ENCODE peak calls at places on chromosomes 13 and 19, in four cellular contexts. N is fibroblast of lung, R is GM23248, I is astrocyte. W is an unnamed sample.

GRCh38 chr19:54255105-54255775 is 1.8 kb downstream of the LILRB5 start:
- DNase-seq in N (no peak), I (no peak), R (no peak), W (no peak)

GRCh38 chr13:82356667-82357066 is 1525.6 kb downstream of the SLITRK1 start:
- DNase-seq in R (peak), I (no peak), N (no peak), W (no peak)

GRCh38 chr19:1675633-1676350 is 23.4 kb upstream of the TCF3 start:
- DNase-seq in I (no peak), R (no peak), N (no peak), W (no peak)

GRCh38 chr19:21084343-21084742 is 2.3 kb downstream of the ZNF714 start:
- DNase-seq in R (peak), N (peak), I (peak), W (peak)

GRCh38 chr19:15418112-15418587 is 638 bp downstream of the AKAP8L start:
- DNase-seq in N (peak), R (peak), I (no peak), W (no peak)

GRCh38 chr13:29681859-29682258 is 86.4 kb upstream of the SLC7A1 start:
- DNase-seq in N (no peak), R (no peak), I (no peak), W (no peak)

GRCh38 chr13:22487932-22488331 is 692.8 kb upstream of the SGCG start:
- DNase-seq in I (no peak), R (peak), N (no peak), W (no peak)

GRCh38 chr13:23707674-23708073 is 137.5 kb downstream of the TNFRSF19 start:
- DNase-seq in R (peak), I (no peak), N (no peak), W (no peak)

GRCh38 chr13:31046711-31047279 is 114.3 kb downstream of the TEX26 start:
- DNase-seq in N (peak), R (peak), I (peak), W (no peak)

GRCh38 chr19:18871543-18871942 is 24.4 kb downstream of the CERS1 start:
- DNase-seq in R (no peak), I (no peak), N (no peak), W (no peak)

GRCh38 chr13:53200498-53201453 is 172.2 kb downstream of the OLFM4 start:
- DNase-seq in I (no peak), R (peak), N (peak), W (no peak)

GRCh38 chr19:3036119-3036794 is 7.2 kb upstream of the TLE2 start:
- DNase-seq in N (peak), I (peak), R (peak), W (peak)

GRCh38 chr13:42997381-42997780 is 5.3 kb upstream of the EPSTI1 start:
- DNase-seq in R (peak), N (peak), I (no peak), W (no peak)

GRCh38 chr13:108176685-108177274 is 38.6 kb downstream of the LIG4 start:
- DNase-seq in I (no peak), R (peak), N (no peak), W (no peak)

GRCh38 chr19:45477713-45478453 is 10.1 kb downstream of the FOSB start:
- DNase-seq in I (no peak), N (no peak), R (peak), W (peak)

GRCh38 chr19:16193466-16193865 is 4.2 kb upstream of the AP1M1 start:
- DNase-seq in N (no peak), I (no peak), R (no peak), W (no peak)

GRCh38 chr19:45142016-45142727 is 18.6 kb downstream of the NKPD1 start:
- DNase-seq in I (no peak), R (no peak), N (no peak), W (no peak)

GRCh38 chr19:33278023-33278402 is 24.3 kb downstream of the CEBPA start:
- DNase-seq in R (no peak), N (no peak), I (no peak), W (no peak)

GRCh38 chr19:51422053-51422448 is 4.6 kb upstream of the SIGLEC10 start:
- DNase-seq in I (peak), R (peak), N (peak), W (no peak)

GRCh38 chr19:47020132-47020805 is 632 bp downstream of the NPAS1 start:
- DNase-seq in R (peak), N (no peak), I (no peak), W (no peak)
- H3K9ac ChIP-seq in R (peak), N (no peak), I (no peak), W (no peak)

GRCh38 chr13:26718146-26718545 is 42.4 kb downstream of the GPR12 start:
- DNase-seq in N (no peak), I (no peak), R (no peak), W (no peak)

GRCh38 chr13:26718872-26719271 is 41.7 kb downstream of the GPR12 start:
- DNase-seq in N (no peak), R (no peak), I (no peak), W (no peak)

GRCh38 chr13:26719356-26719945 is 41.1 kb downstream of the GPR12 start:
- DNase-seq in I (no peak), R (peak), N (no peak), W (no peak)

GRCh38 chr13:26721251-26721939 is 39.2 kb downstream of the GPR12 start:
- DNase-seq in R (no peak), N (no peak), I (no peak), W (no peak)

GRCh38 chr13:26722321-26722720 is 38.3 kb downstream of the GPR12 start:
- DNase-seq in R (no peak), N (no peak), I (no peak), W (no peak)
- H3K4me2 ChIP-seq in R (no peak), N (no peak), I (no peak), W (no peak)

GRCh38 chr13:101416181-101417042 is at the start of gene NALCN:
- DNase-seq in I (peak), N (peak), R (peak), W (no peak)
- H3K9ac ChIP-seq in I (peak), N (peak), R (peak), W (peak)

DNA sequence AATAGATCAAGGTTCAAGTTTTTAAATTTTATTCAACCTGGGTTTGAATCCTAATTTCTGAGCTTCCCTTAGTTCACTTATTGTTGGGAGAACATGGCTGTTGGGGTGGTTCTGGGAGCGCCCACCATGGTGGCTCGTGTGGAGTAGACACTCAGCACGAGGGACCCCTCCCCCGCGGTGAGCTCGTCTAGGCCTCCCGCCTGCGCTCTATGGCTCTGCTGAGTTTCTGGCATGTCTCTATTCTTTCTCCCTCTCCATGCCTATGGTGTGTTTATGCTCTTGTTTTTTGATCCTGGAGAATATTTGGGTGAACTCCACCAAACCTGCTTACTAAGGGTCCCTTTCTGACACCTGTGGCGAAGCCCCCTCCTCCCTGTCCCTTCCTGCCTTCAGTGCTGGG is 1.6 kb upstream of the EPN1 start:
- DNase-seq in R (no peak), N (no peak), I (no peak), W (no peak)
- H3K4me2 ChIP-seq in R (no peak), N (no peak), I (peak), W (no peak)

DNA sequence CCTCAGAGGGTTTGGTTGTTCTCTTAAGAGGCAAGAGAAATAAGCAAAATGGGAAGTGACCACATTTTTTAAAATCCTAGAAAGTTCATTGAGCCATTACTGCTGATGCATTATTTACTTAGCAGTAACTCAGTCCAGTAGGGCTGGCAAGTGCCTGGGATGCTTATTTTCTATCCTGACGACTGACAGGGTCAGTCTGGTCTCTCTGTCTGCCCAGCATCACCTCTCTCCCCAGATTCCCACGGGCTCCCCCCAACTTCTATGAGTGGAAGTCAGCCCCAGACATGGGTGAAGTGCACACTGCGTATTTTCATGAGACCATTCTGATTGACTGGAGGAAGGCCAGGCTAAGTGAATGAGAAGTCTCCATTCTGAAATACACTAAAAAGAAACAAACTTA is 10.3 kb downstream of the SHISA2 start:
- DNase-seq in I (no peak), R (no peak), N (no peak), W (no peak)
- H3K9ac ChIP-seq in I (no peak), R (no peak), N (no peak), W (no peak)

GRCh38 chr19:40688987-40689338 is 1.5 kb downstream of the NUMBL start:
- DNase-seq in R (no peak), N (no peak), I (no peak), W (no peak)
- H3K4me2 ChIP-seq in R (peak), N (peak), I (peak), W (peak)

GRCh38 chr19:12155324-12155723 is 1.2 kb downstream of the ZNF625 start:
- DNase-seq in N (no peak), I (no peak), R (peak), W (no peak)
- H3K9ac ChIP-seq in N (no peak), I (peak), R (peak), W (no peak)

DNA sequence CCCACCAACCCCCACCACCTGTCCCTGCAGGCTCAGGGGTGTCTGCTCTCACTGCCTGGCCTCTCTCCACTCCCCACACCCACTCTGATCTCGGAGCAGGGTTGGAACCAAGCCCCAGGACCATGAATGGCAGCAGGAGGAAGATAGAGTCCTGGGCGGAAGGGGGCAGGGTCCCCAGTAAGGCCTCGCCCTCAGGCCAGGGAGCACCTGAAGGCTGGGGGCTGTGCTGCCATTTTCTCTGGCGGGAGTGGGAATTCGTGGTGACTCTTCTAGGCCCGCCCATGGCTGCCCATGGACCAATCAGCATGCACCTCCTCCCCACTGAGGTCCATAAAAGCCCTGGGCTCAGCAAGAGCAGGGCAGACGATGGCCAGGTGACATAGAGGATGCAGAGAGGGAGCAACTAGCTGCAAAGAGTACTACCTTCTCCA is 25.0 kb downstream of the KBTBD6 start:
- DNase-seq in I (no peak), N (no peak), R (no peak), W (no peak)
- H3K4me2 ChIP-seq in I (no peak), N (no peak), R (no peak), W (no peak)

DNA sequence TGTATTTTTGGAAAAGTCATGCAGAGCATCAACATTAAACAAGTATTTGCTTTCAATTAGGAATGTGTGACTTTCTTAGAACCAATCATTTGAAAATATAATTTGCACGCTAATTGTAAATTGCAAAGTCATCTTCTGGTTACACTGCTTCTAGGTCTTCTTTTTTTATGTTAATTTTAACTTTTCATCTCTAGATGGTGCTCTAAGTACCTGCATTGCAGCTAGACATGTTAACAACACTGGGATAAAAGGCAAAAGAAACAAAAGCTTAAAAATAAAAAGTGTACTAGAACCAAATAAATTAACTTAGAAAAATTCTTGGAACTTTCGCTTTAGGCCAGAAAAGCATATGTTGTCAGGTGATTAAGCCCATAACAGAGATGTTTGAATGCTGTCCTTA is 2758.2 kb downstream of the PCDH9 start:
- DNase-seq in N (peak), I (peak), R (peak), W (no peak)
- H3K9ac ChIP-seq in N (no peak), I (no peak), R (no peak), W (no peak)